ENCODE peak calls at places on chromosomes 3 and 15, in five cellular contexts. Z, F, H, D and J are unnamed samples.
A peak's percentile ranks its signal among the peaks of the same experiment; 100 is the strongest.

GRCh38 chr15:93266291-93266690 is 177.3 kb upstream of the RGMA start:
- DNase-seq in Z (no peak), D (no peak), H (no peak), F (no peak), J (no peak)

GRCh38 chr15:88431441-88431840 is 35.7 kb downstream of the MRPL46 start:
- DNase-seq in F (no peak), D (no peak), Z (no peak), H (no peak), J (no peak)

GRCh38 chr3:25576836-25577454 is 87.8 kb downstream of the TOP2B start:
- DNase-seq in D (no peak), H (no peak), Z (no peak), F (no peak), J (no peak)

GRCh38 chr3:39550343-39550742 is 82.9 kb downstream of the MOBP start:
- DNase-seq in D (no peak), H (no peak), F (no peak), Z (no peak), J (no peak)

GRCh38 chr3:102053375-102053989 is 204.2 kb downstream of the NFKBIZ start:
- DNase-seq in D (peak; percentile 37), H (no peak), Z (no peak), F (peak; percentile 47), J (no peak)

GRCh38 chr3:100216713-100217112 is 44.1 kb upstream of the TBC1D23 start:
- DNase-seq in H (no peak), Z (no peak), F (no peak), D (no peak), J (no peak)

GRCh38 chr15:92801774-92802464 is 98.2 kb upstream of the CHD2 start:
- DNase-seq in H (peak; percentile 86), Z (peak; percentile 82), D (peak; percentile 90), F (peak; percentile 86), J (no peak)

GRCh38 chr15:69612112-69612511 is 159.5 kb downstream of the RPLP1 start:
- DNase-seq in F (no peak), H (no peak), Z (no peak), D (no peak), J (no peak)

GRCh38 chr3:105662326-105662725 is 206.5 kb downstream of the CBLB start:
- DNase-seq in Z (no peak), F (no peak), D (no peak), H (no peak), J (no peak)

GRCh38 chr3:157152930-157153329 is 7.0 kb downstream of the CCNL1 start:
- DNase-seq in H (no peak), Z (no peak), D (no peak), F (no peak), J (no peak)

GRCh38 chr15:44910981-44911625 is 45.4 kb upstream of the TERB2 start:
- DNase-seq in F (no peak), D (no peak), H (no peak), Z (no peak), J (peak; percentile 96)

GRCh38 chr3:42042747-42043115 is 48.4 kb upstream of the TRAK1 start:
- DNase-seq in D (peak; percentile 32), F (no peak), H (no peak), Z (no peak), J (no peak)

GRCh38 chr3:94433811-94434210 is 370.9 kb downstream of the NSUN3 start:
- DNase-seq in F (no peak), H (no peak), Z (no peak), D (peak; percentile 27), J (no peak)

GRCh38 chr3:52288674-52289073 is 1.0 kb downstream of the GLYCTK start:
- DNase-seq in F (no peak), D (no peak), Z (no peak), H (no peak), J (no peak)

GRCh38 chr15:29124581-29125381 is 144.8 kb downstream of the NSMCE3 start:
- DNase-seq in D (no peak), H (no peak), Z (peak; percentile 28), F (no peak), J (no peak)

GRCh38 chr3:101677436-101678286 is 729 bp upstream of the ZBTB11 start:
- DNase-seq in D (no peak), Z (peak; percentile 62), H (peak; percentile 68), F (no peak), J (no peak)

GRCh38 chr15:39939487-39940452 is 5.9 kb downstream of the EIF2AK4 start:
- DNase-seq in D (no peak), Z (no peak), H (peak; percentile 56), F (no peak), J (peak; percentile 18)

GRCh38 chr15:63041982-63042878 is at the start of gene TPM1:
- DNase-seq in D (peak; percentile 84), Z (peak; percentile 92), F (peak; percentile 92), H (peak; percentile 94), J (peak; percentile 51)

GRCh38 chr15:83653639-83654378 is at the start of gene ADAMTSL3:
- DNase-seq in Z (peak; percentile 86), F (peak; percentile 49), D (peak; percentile 51), H (peak; percentile 96), J (peak; percentile 74)

GRCh38 chr15:66454143-66454542 is 43.4 kb downstream of the SNAPC5 start:
- DNase-seq in F (no peak), H (no peak), D (peak; percentile 16), Z (no peak), J (no peak)

GRCh38 chr3:69882560-69882959 is 117.0 kb upstream of the SAMMSON start:
- DNase-seq in F (no peak), D (no peak), H (no peak), Z (no peak), J (no peak)

GRCh38 chr3:100354850-100355249 is 20.3 kb downstream of the NIT2 start:
- DNase-seq in D (no peak), H (no peak), F (no peak), Z (no peak), J (no peak)

GRCh38 chr3:196684548-196685407 is 27.3 kb downstream of the CEP19 start:
- DNase-seq in D (peak; percentile 61), Z (no peak), F (peak; percentile 39), H (peak; percentile 76), J (peak; percentile 83)
- H3K4me3 ChIP-seq in D (no peak overlapping the region), Z (peak overlapping the region; percentile 19), F (no peak overlapping the region), H (no peak overlapping the region), J (no peak overlapping the region)

GRCh38 chr3:172751188-172751571 is 654 bp downstream of the ECT2 start:
- DNase-seq in H (peak; percentile 54), D (peak; percentile 34), Z (no peak), F (peak; percentile 31), J (peak; percentile 21)

GRCh38 chr3:172750069-172750367 is 508 bp upstream of the ECT2 start:
- DNase-seq in H (no peak), Z (no peak), F (no peak), D (no peak), J (no peak)

GRCh38 chr3:172750368-172751187 is at the start of gene ECT2:
- DNase-seq in H (peak; percentile 100), D (peak; percentile 99), Z (peak; percentile 99), F (peak; percentile 100), J (peak; percentile 100)

GRCh38 chr3:172753125-172753524 is 2.6 kb downstream of the ECT2 start:
- DNase-seq in D (no peak), Z (no peak), H (no peak), F (no peak), J (no peak)

GRCh38 chr3:172752651-172753050 is 2.1 kb downstream of the ECT2 start:
- DNase-seq in D (no peak), Z (no peak), F (no peak), H (no peak), J (no peak)
- H3K4me3 ChIP-seq in D (no peak overlapping the region), Z (no peak overlapping the region), F (peak overlapping the region; percentile 86), H (no peak overlapping the region), J (peak overlapping the region; percentile 79)

DNA sequence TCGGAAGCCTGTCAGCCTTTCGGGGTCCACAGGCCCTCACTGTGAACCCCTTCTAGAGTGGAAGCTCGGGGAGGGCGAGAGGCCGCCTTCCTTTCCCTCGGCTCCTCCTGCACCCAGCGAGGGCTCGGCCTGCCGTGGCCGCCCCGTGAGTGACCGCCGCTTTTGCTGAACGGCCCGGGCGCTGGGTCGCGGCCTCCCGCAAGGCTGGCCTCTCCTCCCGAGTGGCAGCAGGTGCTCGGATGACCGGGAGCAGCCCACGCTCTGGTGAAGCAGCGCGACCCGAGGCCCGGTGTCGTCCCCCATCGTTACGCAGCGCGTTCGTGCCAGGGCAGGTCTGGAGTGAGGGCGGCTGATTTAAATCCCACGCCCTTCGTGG is 53.8 kb downstream of the LRRK1 start:
- DNase-seq in F (no peak), D (no peak), H (no peak), Z (no peak), J (no peak)
- H3K4me3 ChIP-seq in F (no peak overlapping the region), D (no peak overlapping the region), H (no peak overlapping the region), Z (peak overlapping the region; percentile 30), J (no peak overlapping the region)

GRCh38 chr3:64000446-64001055 is 22.7 kb downstream of the PSMD6 start:
- DNase-seq in H (no peak), Z (no peak), D (peak; percentile 29), F (no peak), J (no peak)

GRCh38 chr3:64003589-64003988 is 19.7 kb downstream of the PSMD6 start:
- DNase-seq in H (no peak), D (no peak), F (no peak), Z (no peak), J (no peak)

GRCh38 chr3:63998852-63999754 is 24.2 kb downstream of the PSMD6 start:
- DNase-seq in D (no peak), H (no peak), Z (no peak), F (no peak), J (no peak)

GRCh38 chr3:64008017-64008416 is 15.3 kb downstream of the PSMD6 start:
- DNase-seq in D (no peak), F (no peak), Z (no peak), H (no peak), J (no peak)

DNA sequence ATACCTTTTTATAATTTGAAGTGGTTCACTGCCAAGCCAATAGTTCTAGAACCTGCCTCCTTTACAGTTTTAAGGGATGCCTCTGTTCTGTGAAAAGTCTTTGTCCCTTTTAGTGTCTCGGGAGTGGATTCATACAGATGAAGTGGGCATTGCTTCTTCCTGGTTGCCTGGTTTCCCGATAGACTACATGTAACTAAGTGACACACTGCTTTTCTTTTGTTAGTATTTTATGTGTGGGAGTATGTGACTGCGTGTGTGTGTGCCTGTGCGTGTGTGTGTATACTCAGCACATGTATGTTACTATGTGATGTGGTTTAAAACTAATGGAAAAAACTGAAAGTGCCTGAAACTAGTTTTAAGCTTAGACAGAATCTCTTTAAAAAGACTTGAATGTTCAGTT is 21.0 kb downstream of the PSMD6 start:
- DNase-seq in F (no peak), H (no peak), D (no peak), Z (no peak), J (no peak)
- H3K4me3 ChIP-seq in F (no peak overlapping the region), H (no peak overlapping the region), D (no peak overlapping the region), Z (no peak overlapping the region), J (no peak overlapping the region)